ENCODE peak calls at places on chromosomes 3 and 15, in five cellular contexts. X is NCI-H1105; K is coronary artery; I is GM10248; H is Jurkat, Clone E6-1. F is an unnamed sample.

GRCh38 chr3:177713921-177714900 is 516.9 kb upstream of the TBL1XR1 start:
- DNase-seq in I (no peak), K (no peak), X (no peak), H (no peak), F (no peak)

GRCh38 chr15:69568621-69569020 is 116.0 kb downstream of the RPLP1 start:
- DNase-seq in H (no peak), K (no peak), I (no peak), X (no peak), F (no peak)

GRCh38 chr3:35383719-35384555 is 255.4 kb upstream of the ARPP21 start:
- DNase-seq in I (no peak), H (no peak), K (no peak), X (no peak), F (no peak)

GRCh38 chr3:98812851-98813374 is 49.8 kb downstream of the ST3GAL6 start:
- DNase-seq in I (peak), K (no peak), X (no peak), H (peak), F (no peak)

GRCh38 chr3:177929310-177929709 is 606.9 kb upstream of the KCNMB2 start:
- DNase-seq in I (no peak), K (no peak), H (no peak), X (no peak), F (no peak)

GRCh38 chr3:101809178-101810022 is 30.4 kb downstream of the NXPE3 start:
- DNase-seq in X (no peak), I (peak), H (peak), K (no peak), F (no peak)

GRCh38 chr3:123424999-123425386 is 23.9 kb downstream of the ADCY5 start:
- DNase-seq in X (no peak), H (no peak), K (no peak), I (no peak), F (no peak)

GRCh38 chr15:46127361-46127874 is 492.6 kb downstream of the SQOR start:
- DNase-seq in H (no peak), I (no peak), K (no peak), X (no peak), F (no peak)

GRCh38 chr3:195221876-195222617 is 48.9 kb downstream of the XXYLT1 start:
- DNase-seq in K (peak), X (no peak), H (no peak), I (no peak), F (no peak)

GRCh38 chr3:100993309-100993708 is at the start of gene ABI3BP:
- DNase-seq in K (peak), X (no peak), H (no peak), I (no peak), F (no peak)

GRCh38 chr3:113985526-113985925 is 37.7 kb downstream of the ZDHHC23 start:
- DNase-seq in K (no peak), X (no peak), H (peak), I (peak), F (no peak)

GRCh38 chr3:154121236-154122095 is at the start of gene ARHGEF26:
- DNase-seq in H (peak), X (peak), I (peak), K (peak), F (peak)

GRCh38 chr3:113953677-113954076 is 5.9 kb downstream of the ZDHHC23 start:
- DNase-seq in H (peak), K (no peak), I (no peak), X (no peak), F (no peak)

GRCh38 chr3:131900891-131901290 is 133.9 kb downstream of the CPNE4 start:
- DNase-seq in K (no peak), H (no peak), I (no peak), X (no peak), F (no peak)

GRCh38 chr3:120495809-120496208 is 45.0 kb upstream of the FSTL1 start:
- DNase-seq in K (no peak), X (no peak), I (no peak), H (no peak), F (no peak)

GRCh38 chr15:68484696-68485400 is 52.9 kb upstream of the ITGA11 start:
- DNase-seq in K (no peak), X (no peak), I (no peak), H (no peak), F (no peak)

GRCh38 chr3:127017781-127018180 is 34.9 kb downstream of the PLXNA1 start:
- DNase-seq in X (no peak), K (no peak), H (no peak), I (no peak), F (no peak)

GRCh38 chr3:43870110-43870509 is 179.4 kb downstream of the ABHD5 start:
- DNase-seq in H (no peak), I (no peak), X (no peak), K (no peak), F (no peak)

GRCh38 chr3:16071246-16071645 is 103.2 kb upstream of the GALNT15 start:
- DNase-seq in I (no peak), H (no peak), K (no peak), X (no peak), F (no peak)

GRCh38 chr3:130243808-130244207 is 101.7 kb upstream of the COL6A5 start:
- DNase-seq in X (no peak), H (no peak), K (no peak), I (no peak), F (no peak)

GRCh38 chr3:196988241-196989029 is 19.8 kb upstream of the PIGZ start:
- DNase-seq in I (no peak), X (no peak), K (no peak), H (no peak), F (no peak)

GRCh38 chr15:70023769-70024491 is 73.8 kb downstream of the TLE3 start:
- DNase-seq in K (no peak), H (no peak), X (peak), I (no peak), F (no peak)